ENCODE peak calls at places on chromosomes 3 and 15, in nine cellular contexts. I is sciatic nerve, V is hepatic stellate cell, Y is GM04503, O is amygdala, H is cardiac muscle cell, Z is amniotic stem cell, N is psoas muscle, T is epithelial cell of prostate. D is an unnamed sample.

GRCh38 chr3:29183346-29184087 is 97.4 kb upstream of the RBMS3 start:
- DNase-seq in Y (no peak), I (no peak), O (no peak), V (no peak), Z (no peak), T (no peak), N (no peak), H (peak; percentile 60), D (no peak)

GRCh38 chr3:24514139-24514538 is 19.5 kb upstream of the THRB start:
- DNase-seq in Y (no peak), I (no peak), N (no peak), H (no peak), T (no peak), O (no peak), V (no peak), Z (no peak), D (no peak)

GRCh38 chr15:47711654-47712053 is 5.7 kb upstream of the SEMA6D start:
- DNase-seq in I (no peak), O (no peak), Z (no peak), H (peak; percentile 37), Y (no peak), V (no peak), T (no peak), N (no peak), D (no peak)

GRCh38 chr3:40292637-40293036 is 16.9 kb upstream of the EIF1B start:
- DNase-seq in I (no peak), Z (no peak), N (no peak), V (no peak), T (no peak), H (no peak), Y (no peak), O (peak; percentile 14), D (no peak)

GRCh38 chr3:196149922-196150321 is 61.3 kb downstream of the ZDHHC19 start:
- DNase-seq in I (no peak), N (no peak), Y (no peak), O (no peak), H (no peak), T (no peak), V (no peak), Z (no peak), D (peak; percentile 2)

GRCh38 chr3:46922871-46923558 is 45.5 kb downstream of the PTH1R start:
- DNase-seq in T (no peak), Y (no peak), O (no peak), H (no peak), V (no peak), N (peak; percentile 56), Z (no peak), I (peak; percentile 51), D (peak; percentile 83)

GRCh38 chr15:38563723-38564519 is 693 bp downstream of the RASGRP1 start:
- DNase-seq in Y (no peak), H (peak; percentile 52), T (no peak), Z (no peak), N (peak; percentile 79), O (peak; percentile 71), I (peak; percentile 78), V (peak; percentile 60), D (no peak)

GRCh38 chr3:100506355-100506754 is 13.9 kb downstream of the TMEM45A start:
- DNase-seq in O (no peak), V (no peak), N (no peak), I (no peak), T (no peak), Y (no peak), Z (no peak), H (no peak), D (no peak)

GRCh38 chr15:58988011-58988785 is 735 bp downstream of the RNF111 start:
- DNase-seq in N (peak; percentile 82), I (peak; percentile 87), H (peak; percentile 62), V (peak; percentile 57), Y (peak; percentile 8), Z (peak; percentile 43), O (peak; percentile 73), T (no peak), D (no peak)

GRCh38 chr15:101489236-101489632 is 273 bp downstream of the PCSK6 start:
- DNase-seq in O (no peak), N (peak; percentile 83), H (peak; percentile 50), V (no peak), T (no peak), I (no peak), Z (no peak), Y (no peak), D (no peak)

GRCh38 chr15:66039117-66039860 is 170.0 kb downstream of the RAB11A start:
- DNase-seq in N (no peak), I (no peak), Y (peak; percentile 9), Z (no peak), T (no peak), O (no peak), H (no peak), V (no peak), D (no peak)

GRCh38 chr15:25342629-25343028 is 96.2 kb downstream of the UBE3A start:
- DNase-seq in Z (no peak), Y (no peak), I (no peak), V (no peak), O (no peak), H (no peak), T (no peak), N (no peak), D (no peak)

GRCh38 chr3:197615430-197615829 is 59.7 kb upstream of the BDH1 start:
- DNase-seq in I (no peak), Z (no peak), T (no peak), V (no peak), O (no peak), N (no peak), H (no peak), Y (no peak), D (no peak)

GRCh38 chr15:70882361-70882760 is 9.9 kb downstream of the THAP10 start:
- DNase-seq in Z (no peak), Y (no peak), I (no peak), O (no peak), T (no peak), N (no peak), H (no peak), V (no peak), D (no peak)

GRCh38 chr3:8619548-8619947 is 25.1 kb downstream of the SSUH2 start:
- DNase-seq in Y (no peak), N (no peak), O (no peak), H (peak; percentile 61), Z (peak; percentile 18), V (peak; percentile 51), I (no peak), T (peak; percentile 72), D (no peak)